ENCODE peak calls at places on chromosomes 7 and 10, in nine cellular contexts. C is A549; N is stimulated activated CD8-positive, alpha-beta memory T cell treated with anti-CD3 and anti-CD28 coated beads, Interleukin-15, amount 100 ng/mL, for 24 hours; S is activated CD8-positive, alpha-beta T cell treated with anti-CD3 and anti-CD28 coated beads for 36 hours; G is AG09319; I is HL-60; A is WTC11; M is HFFc6; X is mucosa of gallbladder. H is an unnamed sample.

GRCh38 chr7:108114117-108114841 is 15.9 kb downstream of the LAMB4 start:
- DNase-seq in C (peak; percentile 35), N (no peak), S (peak; percentile 48), G (no peak), I (peak; percentile 22), A (peak; percentile 59), M (no peak), X (no peak), H (peak; percentile 15)

GRCh38 chr7:105073143-105073542 is 59.1 kb downstream of the KMT2E start:
- DNase-seq in C (no peak), N (no peak), S (no peak), G (no peak), I (no peak), A (no peak), M (no peak), X (no peak), H (no peak)

GRCh38 chr10:129096340-129096984 is 370.6 kb upstream of the MGMT start:
- DNase-seq in C (no peak), N (no peak), S (no peak), G (peak; percentile 45), I (no peak), A (no peak), M (peak; percentile 1), X (peak; percentile 22), H (no peak)

GRCh38 chr10:70588852-70589570 is 13.5 kb downstream of the PRF1 start:
- DNase-seq in C (no peak), N (no peak), S (no peak), G (no peak), I (no peak), A (no peak), M (no peak), X (no peak), H (no peak)

GRCh38 chr7:157611341-157611740 is 274.5 kb downstream of the DNAJB6 start:
- DNase-seq in C (no peak), N (no peak), S (no peak), G (no peak), I (no peak), A (peak; percentile 5), M (no peak), X (no peak), H (no peak)

GRCh38 chr7:11228515-11228914 is 254.8 kb downstream of the PHF14 start:
- DNase-seq in C (no peak), N (no peak), S (no peak), G (no peak), I (no peak), A (no peak), M (no peak), X (no peak), H (no peak)

GRCh38 chr7:15326044-15326644 is 235.7 kb downstream of the AGMO start:
- DNase-seq in C (peak; percentile 31), N (no peak), S (no peak), G (no peak), I (no peak), A (no peak), M (peak; percentile 30), X (no peak), H (no peak)

GRCh38 chr7:102093599-102094001 is 193.1 kb upstream of the SH2B2 start:
- DNase-seq in C (no peak), N (no peak), S (no peak), G (no peak), I (no peak), A (peak; percentile 11), M (no peak), X (no peak), H (no peak)

GRCh38 chr7:42790196-42790595 is 121.7 kb downstream of the C7orf25 start:
- DNase-seq in C (no peak), N (no peak), S (no peak), G (no peak), I (no peak), A (no peak), M (no peak), X (no peak), H (no peak)

H was measured in iPS DF 19.7.